ENCODE peak calls at places on chromosome 1, in five cellular contexts. One of them, this sample, is unnamed.

GRCh38 chr1:40360631-40361030 is 12.9 kb upstream of the SMAP2 start:
- DNase-seq in stomach: no peak
- DNase-seq in cardiac muscle cell: no peak
- DNase-seq in heart left ventricle: no peak
- DNase-seq in astrocyte: no peak
- DNase-seq in this sample: no peak

GRCh38 chr1:28369518-28370219 is at the start of gene PHACTR4:
- DNase-seq in cardiac muscle cell: peak; percentile 96
- DNase-seq in stomach: peak; percentile 94
- DNase-seq in heart left ventricle: peak; percentile 93
- DNase-seq in astrocyte: peak; percentile 86
- DNase-seq in this sample: peak; percentile 87

GRCh38 chr1:115539061-115539460 is 102.7 kb upstream of the VANGL1 start:
- DNase-seq in heart left ventricle: peak; percentile 32
- DNase-seq in astrocyte: no peak
- DNase-seq in cardiac muscle cell: peak; percentile 68
- DNase-seq in stomach: no peak
- DNase-seq in this sample: no peak

GRCh38 chr1:228316589-228317387 is 89.8 kb downstream of the TRIM11 start:
- DNase-seq in cardiac muscle cell: no peak
- DNase-seq in stomach: no peak
- DNase-seq in astrocyte: no peak
- DNase-seq in heart left ventricle: peak; percentile 16
- DNase-seq in this sample: no peak

GRCh38 chr1:203289281-203289981 is 15.9 kb upstream of the BTG2 start:
- DNase-seq in cardiac muscle cell: no peak
- DNase-seq in heart left ventricle: peak; percentile 61
- DNase-seq in astrocyte: no peak
- DNase-seq in stomach: peak; percentile 56
- DNase-seq in this sample: peak; percentile 89

GRCh38 chr1:206555473-206555935 is 48.2 kb downstream of the RASSF5 start:
- DNase-seq in heart left ventricle: peak; percentile 36
- DNase-seq in stomach: no peak
- DNase-seq in astrocyte: no peak
- DNase-seq in cardiac muscle cell: peak; percentile 43
- DNase-seq in this sample: peak; percentile 58

GRCh38 chr1:6037338-6037762 is 8.3 kb upstream of the KCNAB2 start:
- DNase-seq in cardiac muscle cell: peak; percentile 78
- DNase-seq in stomach: no peak
- DNase-seq in heart left ventricle: no peak
- DNase-seq in astrocyte: no peak
- DNase-seq in this sample: no peak

GRCh38 chr1:162530318-162530984 is 31.1 kb upstream of the UAP1 start:
- DNase-seq in cardiac muscle cell: no peak
- DNase-seq in astrocyte: no peak
- DNase-seq in heart left ventricle: no peak
- DNase-seq in stomach: no peak
- DNase-seq in this sample: peak; percentile 48

GRCh38 chr1:53176452-53177344 is 19.9 kb upstream of the CPT2 start:
- DNase-seq in cardiac muscle cell: peak; percentile 43
- DNase-seq in astrocyte: peak; percentile 47
- DNase-seq in heart left ventricle: peak; percentile 44
- DNase-seq in stomach: peak; percentile 79
- DNase-seq in this sample: no peak

GRCh38 chr1:171290611-171291010 is 23.4 kb upstream of the FMO4 start:
- DNase-seq in cardiac muscle cell: no peak
- DNase-seq in stomach: no peak
- DNase-seq in astrocyte: no peak
- DNase-seq in heart left ventricle: no peak
- DNase-seq in this sample: no peak

GRCh38 chr1:43979528-43980254 is 681 bp downstream of the B4GALT2 start:
- DNase-seq in astrocyte: peak; percentile 41
- DNase-seq in cardiac muscle cell: peak; percentile 63
- DNase-seq in stomach: peak; percentile 39
- DNase-seq in heart left ventricle: peak; percentile 69
- DNase-seq in this sample: peak; percentile 64

GRCh38 chr1:207027221-207027777 is 5.3 kb downstream of the C1orf116 start:
- DNase-seq in stomach: peak; percentile 66
- DNase-seq in astrocyte: peak; percentile 64
- DNase-seq in cardiac muscle cell: no peak
- DNase-seq in heart left ventricle: no peak
- DNase-seq in this sample: no peak

GRCh38 chr1:26784023-26784871 is 3.5 kb upstream of the PIGV start:
- DNase-seq in astrocyte: peak; percentile 34
- DNase-seq in cardiac muscle cell: peak; percentile 94
- DNase-seq in heart left ventricle: peak; percentile 81
- DNase-seq in stomach: peak; percentile 84
- DNase-seq in this sample: no peak

GRCh38 chr1:3074297-3074741 is 5.3 kb downstream of the PRDM16 start:
- DNase-seq in stomach: peak; percentile 78
- DNase-seq in cardiac muscle cell: no peak
- DNase-seq in heart left ventricle: no peak
- DNase-seq in astrocyte: peak; percentile 20
- DNase-seq in this sample: no peak

GRCh38 chr1:55490556-55490955 is 275.4 kb upstream of the USP24 start:
- DNase-seq in heart left ventricle: no peak
- DNase-seq in astrocyte: peak; percentile 65
- DNase-seq in stomach: no peak
- DNase-seq in cardiac muscle cell: peak; percentile 27
- DNase-seq in this sample: no peak

GRCh38 chr1:171655215-171656116 is 3.0 kb upstream of the MYOC start:
- DNase-seq in stomach: peak; percentile 45
- DNase-seq in heart left ventricle: peak; percentile 86
- DNase-seq in astrocyte: peak; percentile 10
- DNase-seq in cardiac muscle cell: peak; percentile 94
- DNase-seq in this sample: peak; percentile 66

GRCh38 chr1:118788372-118788955 is 199.7 kb downstream of the TBX15 start:
- DNase-seq in stomach: no peak
- DNase-seq in astrocyte: peak; percentile 19
- DNase-seq in heart left ventricle: no peak
- DNase-seq in cardiac muscle cell: peak; percentile 41
- DNase-seq in this sample: no peak

GRCh38 chr1:150957666-150958065 is 17.0 kb downstream of the CERS2 start:
- DNase-seq in cardiac muscle cell: no peak
- DNase-seq in astrocyte: no peak
- DNase-seq in stomach: no peak
- DNase-seq in heart left ventricle: no peak
- DNase-seq in this sample: no peak
- H3K36me3 ChIP-seq in cardiac muscle cell: peaks cover 51% of the 10 kb centered on the region
- H3K36me3 ChIP-seq in astrocyte: peaks cover 35% of the 10 kb centered on the region
- H3K36me3 ChIP-seq in stomach: peaks cover 99% of the 10 kb centered on the region
- H3K36me3 ChIP-seq in heart left ventricle: peaks cover 99% of the 10 kb centered on the region
- H3K36me3 ChIP-seq in this sample: peaks cover 11% of the 10 kb centered on the region

GRCh38 chr1:24540906-24541710 is 14.8 kb upstream of the NCMAP start:
- DNase-seq in stomach: peak; percentile 60
- DNase-seq in astrocyte: peak; percentile 55
- DNase-seq in cardiac muscle cell: peak; percentile 65
- DNase-seq in heart left ventricle: no peak
- DNase-seq in this sample: no peak
- H3K4me3 ChIP-seq in stomach: no peak overlapping the region
- H3K4me3 ChIP-seq in astrocyte: no peak overlapping the region
- H3K4me3 ChIP-seq in cardiac muscle cell: no peak overlapping the region
- H3K4me3 ChIP-seq in heart left ventricle: no peak overlapping the region
- H3K4me3 ChIP-seq in this sample: no peak overlapping the region

DNA sequence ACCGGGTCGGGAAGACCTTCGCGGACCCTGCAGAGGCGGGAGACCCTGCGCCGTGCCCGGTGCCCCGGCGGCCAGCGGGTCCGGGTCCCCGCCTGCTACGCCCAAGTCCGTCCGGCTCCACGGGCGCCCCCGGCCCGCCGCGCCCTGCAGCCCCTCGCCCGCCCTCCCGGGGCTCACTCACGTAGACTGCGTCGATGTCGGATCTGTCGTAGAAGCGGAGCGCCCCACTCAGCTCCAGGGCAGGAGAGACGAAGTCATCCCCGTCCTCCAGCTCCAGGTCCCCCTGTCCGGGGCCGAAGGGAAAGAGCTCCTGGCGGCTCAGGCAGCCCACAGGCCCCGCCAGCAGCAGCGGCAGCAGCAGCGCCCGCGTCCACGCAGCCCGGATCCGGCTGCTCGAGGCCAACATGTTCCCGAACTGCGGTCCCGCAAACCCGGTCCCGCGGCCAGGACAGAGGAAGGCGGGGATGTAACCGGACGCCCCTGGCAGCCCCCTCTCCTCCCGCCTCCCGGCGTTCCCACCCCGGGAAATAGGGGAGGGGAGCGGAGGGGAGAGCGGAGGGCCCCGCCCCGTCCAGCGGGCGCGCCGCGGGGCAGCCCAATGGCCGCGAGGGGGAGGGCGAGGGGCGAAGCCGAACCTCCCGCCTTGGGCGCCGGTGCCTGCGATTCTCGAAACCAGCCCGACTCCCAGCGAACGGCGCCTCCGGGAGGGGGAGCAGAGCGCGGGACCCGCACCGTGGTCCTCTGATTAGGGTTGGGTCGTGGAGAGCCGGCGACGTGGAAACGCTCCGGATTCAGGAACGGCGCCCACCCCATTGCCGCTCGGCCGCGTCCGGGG is at the start of gene NID1:
- DNase-seq in heart left ventricle: peak; percentile 91
- DNase-seq in astrocyte: peak; percentile 71
- DNase-seq in cardiac muscle cell: peak; percentile 89
- DNase-seq in stomach: peak; percentile 69
- DNase-seq in this sample: peak; percentile 66
- TF ChIP-seq CTCF in heart left ventricle: peak; percentile 57
- TF ChIP-seq CTCF in astrocyte: no peak
- TF ChIP-seq CTCF in cardiac muscle cell: peak; percentile 33
- TF ChIP-seq CTCF in stomach: no peak
- TF ChIP-seq CTCF in this sample: no peak

GRCh38 chr1:185308126-185308525 is 8.9 kb downstream of the IVNS1ABP start:
- DNase-seq in heart left ventricle: no peak
- DNase-seq in cardiac muscle cell: no peak
- DNase-seq in astrocyte: no peak
- DNase-seq in stomach: no peak
- DNase-seq in this sample: no peak
- H3K36me3 ChIP-seq in heart left ventricle: peaks cover 80% of the 10 kb centered on the region
- H3K36me3 ChIP-seq in cardiac muscle cell: peaks cover 71% of the 10 kb centered on the region
- H3K36me3 ChIP-seq in astrocyte: peaks cover 63% of the 10 kb centered on the region
- H3K36me3 ChIP-seq in stomach: peaks cover 79% of the 10 kb centered on the region
- H3K36me3 ChIP-seq in this sample: peaks cover 6% of the 10 kb centered on the region

This sample was measured in GM06990.